ENCODE peak calls at places on chromosomes 6 and 20, in nine cellular contexts. N is natural killer cell treated with Interleukin-12 subunit alpha and Interleukin-12 subunit beta and Interleukin-15 and Interleukin-18, amount 100 ng/mL, for 72 hours; E is stimulated activated naive CD8-positive, alpha-beta T cell treated with anti-CD3 and anti-CD28 coated beads, Interleukin-15, Interleukin-2, amounts not matched to agents 100 U/mL and 50 U/mL, for 24 hours; H is SHP77 treated with DMSO at 0.1 percent for 48 hours; T is amygdala; B is ascending aorta; D is RCC 7860; O is fibroblast of pulmonary artery; U is left kidney. Y is an unnamed sample.

GRCh38 chr6:35280903-35281302 is 16.7 kb upstream of the DEF6 start:
- DNase-seq in N (no peak), E (no peak), H (no peak), T (no peak), B (no peak), D (no peak), O (no peak), U (peak), Y (no peak)

GRCh38 chr20:32021091-32021490 is 10.9 kb downstream of the CCM2L start:
- DNase-seq in N (no peak), E (no peak), H (no peak), T (no peak), B (no peak), D (no peak), O (no peak), U (no peak), Y (no peak)

GRCh38 chr6:149766156-149766768 is 16.7 kb downstream of the PCMT1 start:
- DNase-seq in N (no peak), E (no peak), H (no peak), T (no peak), B (no peak), D (peak), O (peak), U (no peak), Y (peak)

GRCh38 chr6:25147191-25147590 is 132.0 kb upstream of the CARMIL1 start:
- DNase-seq in N (no peak), E (no peak), H (no peak), T (no peak), B (no peak), D (no peak), O (no peak), U (no peak), Y (no peak)

GRCh38 chr6:28747631-28748157 is 176.1 kb downstream of the TRIM27 start:
- DNase-seq in N (no peak), E (peak), H (peak), T (no peak), B (no peak), D (peak), O (peak), U (no peak), Y (peak)

GRCh38 chr6:163489584-163489983 is 75.1 kb downstream of the QKI start:
- DNase-seq in N (no peak), E (no peak), H (no peak), T (no peak), B (no peak), D (peak), O (no peak), U (no peak), Y (peak)

GRCh38 chr6:63904844-63905243 is 269.2 kb downstream of the PHF3 start:
- DNase-seq in N (no peak), E (no peak), H (no peak), T (no peak), B (no peak), D (peak), O (peak), U (no peak), Y (peak)

GRCh38 chr6:151058021-151058733 is 181.6 kb upstream of the AKAP12 start:
- DNase-seq in N (no peak), E (no peak), H (no peak), T (no peak), B (no peak), D (no peak), O (peak), U (peak), Y (no peak)

GRCh38 chr6:46815130-46815529 is 21.9 kb downstream of the MEP1A start:
- DNase-seq in N (no peak), E (no peak), H (no peak), T (no peak), B (no peak), D (peak), O (no peak), U (no peak), Y (peak)

GRCh38 chr6:77880501-77880900 is 227.7 kb downstream of the MEI4 start:
- DNase-seq in N (no peak), E (no peak), H (no peak), T (no peak), B (no peak), D (no peak), O (peak), U (peak), Y (peak)

GRCh38 chr20:41436679-41437078 is 70.1 kb upstream of the EMILIN3 start:
- DNase-seq in N (no peak), E (no peak), H (no peak), T (no peak), B (no peak), D (peak), O (peak), U (no peak), Y (peak)

GRCh38 chr20:57877131-57877784 is 167.4 kb upstream of the PMEPA1 start:
- DNase-seq in N (no peak), E (no peak), H (no peak), T (no peak), B (no peak), D (no peak), O (no peak), U (peak), Y (no peak)

GRCh38 chr6:41705996-41706835 is 29.2 kb downstream of the TFEB start:
- DNase-seq in N (peak), E (peak), H (peak), T (peak), B (peak), D (peak), O (peak), U (peak), Y (peak)

GRCh38 chr6:32459781-32460424 is 20.2 kb downstream of the HLA-DRA start:
- DNase-seq in N (no peak), E (no peak), H (no peak), T (no peak), B (no peak), D (no peak), O (no peak), U (peak), Y (no peak)

GRCh38 chr6:35586542-35586941 is 73.8 kb upstream of the TULP1 start:
- DNase-seq in N (no peak), E (no peak), H (no peak), T (no peak), B (no peak), D (no peak), O (no peak), U (no peak), Y (no peak)

GRCh38 chr6:99501762-99502161 is 13.5 kb downstream of the USP45 start:
- DNase-seq in N (no peak), E (no peak), H (no peak), T (no peak), B (no peak), D (no peak), O (no peak), U (no peak), Y (no peak)

GRCh38 chr6:124040655-124041054 is 237.0 kb downstream of the NKAIN2 start:
- DNase-seq in N (no peak), E (no peak), H (no peak), T (no peak), B (no peak), D (no peak), O (no peak), U (no peak), Y (no peak)

GRCh38 chr6:80356000-80356399 is 249.5 kb downstream of the BCKDHB start:
- DNase-seq in N (no peak), E (no peak), H (no peak), T (no peak), B (no peak), D (no peak), O (no peak), U (no peak), Y (no peak)

GRCh38 chr20:37316116-37316774 is 26.8 kb downstream of the MANBAL start:
- DNase-seq in N (no peak), E (peak), H (no peak), T (no peak), B (no peak), D (no peak), O (no peak), U (peak), Y (no peak)

GRCh38 chr20:1440024-1440423 is 26.6 kb downstream of the NSFL1C start:
- DNase-seq in N (no peak), E (peak), H (no peak), T (no peak), B (no peak), D (no peak), O (peak), U (no peak), Y (peak)

GRCh38 chr20:57140416-57140965 is 126.0 kb downstream of the BMP7 start:
- DNase-seq in N (no peak), E (no peak), H (no peak), T (no peak), B (no peak), D (no peak), O (no peak), U (no peak), Y (no peak)

GRCh38 chr6:35181933-35182612 is 31.7 kb upstream of the SCUBE3 start:
- DNase-seq in N (no peak), E (no peak), H (no peak), T (no peak), B (peak), D (peak), O (peak), U (peak), Y (peak)

GRCh38 chr6:88517737-88518136 is 351.6 kb upstream of the CNR1 start:
- DNase-seq in N (no peak), E (no peak), H (no peak), T (no peak), B (no peak), D (peak), O (no peak), U (no peak), Y (no peak)

GRCh38 chr6:2630362-2630761 is 120.4 kb downstream of the MYLK4 start:
- DNase-seq in N (no peak), E (no peak), H (peak), T (no peak), B (no peak), D (peak), O (peak), U (peak), Y (peak)

GRCh38 chr6:116596815-116597214 is 19.5 kb upstream of the RSPH4A start:
- DNase-seq in N (no peak), E (no peak), H (no peak), T (no peak), B (no peak), D (no peak), O (peak), U (peak), Y (peak)

GRCh38 chr6:29447670-29448069 is 8.6 kb downstream of the OR10C1 start:
- DNase-seq in N (no peak), E (no peak), H (no peak), T (no peak), B (no peak), D (peak), O (no peak), U (no peak), Y (peak)

GRCh38 chr6:143514996-143515760 is 3.7 kb upstream of the FUCA2 start:
- DNase-seq in N (no peak), E (no peak), H (no peak), T (no peak), B (no peak), D (no peak), O (peak), U (no peak), Y (no peak)

GRCh38 chr6:30198166-30199084 is 14.8 kb downstream of the TRIM26 start:
- DNase-seq in N (no peak), E (no peak), H (no peak), T (no peak), B (no peak), D (no peak), O (no peak), U (no peak), Y (no peak)

GRCh38 chr6:47603995-47604394 is 94.4 kb upstream of the ADGRF4 start:
- DNase-seq in N (no peak), E (no peak), H (no peak), T (no peak), B (no peak), D (no peak), O (peak), U (no peak), Y (no peak)

GRCh38 chr6:167579786-167580370 is 246.8 kb upstream of the AFDN start:
- DNase-seq in N (no peak), E (no peak), H (no peak), T (no peak), B (no peak), D (no peak), O (no peak), U (no peak), Y (no peak)

GRCh38 chr20:32354592-32355416 is 3.3 kb upstream of the ASXL1 start:
- DNase-seq in N (no peak), E (no peak), H (no peak), T (no peak), B (no peak), D (peak), O (peak), U (no peak), Y (peak)

GRCh38 chr6:5188646-5189045 is 72.1 kb downstream of the LYRM4 start:
- DNase-seq in N (no peak), E (no peak), H (no peak), T (no peak), B (no peak), D (no peak), O (no peak), U (no peak), Y (no peak)

GRCh38 chr20:17992224-17992637 is 23.4 kb downstream of the MGME1 start:
- DNase-seq in N (no peak), E (peak), H (no peak), T (no peak), B (no peak), D (no peak), O (no peak), U (no peak), Y (no peak)

GRCh38 chr20:23356203-23356602 is 5.6 kb downstream of the NXT1 start:
- DNase-seq in N (no peak), E (no peak), H (no peak), T (no peak), B (no peak), D (no peak), O (no peak), U (no peak), Y (no peak)

GRCh38 chr6:32558426-32559057 is 28.5 kb upstream of the HLA-DRB5 start:
- DNase-seq in N (no peak), E (no peak), H (no peak), T (no peak), B (no peak), D (no peak), O (no peak), U (no peak), Y (no peak)

GRCh38 chr6:2977799-2978558 is 6.6 kb upstream of the SERPINB6 start:
- DNase-seq in N (no peak), E (no peak), H (no peak), T (no peak), B (no peak), D (no peak), O (no peak), U (peak), Y (no peak)

GRCh38 chr20:9974324-9974723 is 60.5 kb upstream of the ANKEF1 start:
- DNase-seq in N (no peak), E (no peak), H (no peak), T (no peak), B (no peak), D (no peak), O (no peak), U (no peak), Y (peak)

GRCh38 chr6:36243562-36244212 is 26.2 kb upstream of the PNPLA1 start:
- DNase-seq in N (no peak), E (no peak), H (no peak), T (no peak), B (no peak), D (no peak), O (no peak), U (no peak), Y (no peak)

GRCh38 chr6:119142637-119143036 is 64.2 kb upstream of the FAM184A start:
- DNase-seq in N (no peak), E (no peak), H (no peak), T (no peak), B (no peak), D (no peak), O (no peak), U (no peak), Y (no peak)

Y was measured in PC-3.